ENCODE peak calls at places on chromosomes 4 and X, in seven cellular contexts. V is GM23248; T is CD4-positive, alpha-beta T cell; B is iPS DF 6.9; D is upper lobe of right lung; U is tibial nerve; L is neural progenitor cell. X is an unnamed sample.

GRCh38 chrX:28586291-28586690 is 955 bp upstream of the IL1RAPL1 start:
- DNase-seq in L (peak), T (no peak), V (no peak), U (no peak), D (no peak), B (peak), X (peak)

GRCh38 chrX:134711135-134711941 is 53.1 kb upstream of the PLAC1 start:
- DNase-seq in B (no peak), V (no peak), L (no peak), U (no peak), T (no peak), D (no peak), X (no peak)

GRCh38 chrX:34656842-34657780 is at the start of gene TMEM47:
- DNase-seq in B (peak), U (peak), V (peak), T (no peak), D (peak), L (peak), X (peak)

GRCh38 chr4:99690990-99691389 is 33.4 kb upstream of the C4orf54 start:
- DNase-seq in V (no peak), U (no peak), L (no peak), D (no peak), T (no peak), B (no peak), X (no peak)

GRCh38 chr4:38805530-38806145 is 1.0 kb upstream of the TLR1 start:
- DNase-seq in D (no peak), B (no peak), U (peak), T (no peak), L (no peak), V (peak), X (no peak)

GRCh38 chr4:180923476-180923875 is 1319.7 kb upstream of the TENM3 start:
- DNase-seq in V (peak), U (no peak), D (no peak), B (no peak), L (no peak), T (no peak), X (no peak)

GRCh38 chr4:173005912-173006633 is 162.5 kb upstream of the GALNT7 start:
- DNase-seq in D (no peak), B (no peak), V (no peak), T (no peak), L (no peak), U (no peak), X (no peak)

GRCh38 chr4:91092398-91092955 is 965.3 kb downstream of the CCSER1 start:
- DNase-seq in V (no peak), B (no peak), T (no peak), U (no peak), L (no peak), D (no peak), X (no peak)

GRCh38 chr4:44629280-44629866 is 22.1 kb downstream of the YIPF7 start:
- DNase-seq in D (no peak), L (peak), U (peak), T (no peak), B (peak), V (peak), X (no peak)

GRCh38 chr4:14916554-14917304 is 85.6 kb upstream of the CPEB2 start:
- DNase-seq in D (no peak), U (no peak), L (no peak), V (peak), B (no peak), T (no peak), X (no peak)

GRCh38 chr4:86879641-86880040 is 12.6 kb downstream of the C4orf36 start:
- DNase-seq in L (no peak), U (no peak), D (no peak), B (no peak), V (no peak), T (no peak), X (no peak)

GRCh38 chrX:22666441-22666840 is 333.3 kb upstream of the DDX53 start:
- DNase-seq in D (no peak), T (no peak), U (no peak), V (peak), B (no peak), L (peak), X (no peak)

GRCh38 chr4:80362578-80363181 is 27.1 kb downstream of the CFAP299 start:
- DNase-seq in V (peak), L (peak), U (no peak), T (peak), B (peak), D (peak), X (no peak)

GRCh38 chr4:151940926-151941617 is 180.3 kb upstream of the GATB start:
- DNase-seq in L (no peak), V (no peak), T (no peak), B (no peak), D (no peak), U (no peak), X (no peak)

GRCh38 chr4:107380190-107380589 is 339.8 kb downstream of the PAPSS1 start:
- DNase-seq in T (no peak), B (no peak), V (no peak), L (no peak), U (no peak), D (no peak), X (no peak)

GRCh38 chrX:42776195-42776594 is 1.8 kb downstream of the PPP1R2C start:
- DNase-seq in B (no peak), D (no peak), V (no peak), T (no peak), U (no peak), L (no peak), X (no peak)

GRCh38 chr4:55214172-55214571 is 88.8 kb upstream of the KDR start:
- DNase-seq in B (no peak), U (no peak), D (no peak), V (no peak), T (no peak), L (no peak), X (no peak)

GRCh38 chr4:184265566-184266351 is 48.1 kb upstream of the ENPP6 start:
- DNase-seq in B (no peak), T (no peak), U (no peak), D (no peak), V (peak), L (no peak), X (no peak)

GRCh38 chr4:152679414-152680281 is at the start of gene TMEM154:
- DNase-seq in D (peak), T (peak), L (peak), U (peak), V (peak), B (peak), X (peak)

GRCh38 chr4:185381794-185382193 is 13.9 kb downstream of the LRP2BP start:
- DNase-seq in U (no peak), V (peak), B (no peak), T (no peak), L (no peak), D (no peak), X (no peak)

GRCh38 chrX:54891573-54891972 is 29.1 kb upstream of the TRO start:
- DNase-seq in L (peak), U (peak), T (no peak), D (no peak), B (peak), V (peak), X (peak)

GRCh38 chrX:38351346-38351745 is 1.1 kb upstream of the OTC start:
- DNase-seq in V (no peak), T (no peak), D (no peak), U (no peak), L (no peak), B (no peak), X (no peak)

GRCh38 chrX:12617241-12617640 is 174.0 kb upstream of the PRPS2 start:
- DNase-seq in D (no peak), B (no peak), V (no peak), U (no peak), T (no peak), L (no peak), X (no peak)

GRCh38 chrX:42536286-42536685 is 241.7 kb downstream of the PPP1R2C start:
- DNase-seq in D (no peak), U (no peak), V (no peak), L (no peak), T (no peak), B (no peak), X (no peak)

GRCh38 chr4:147984065-147984777 is 252.3 kb downstream of the ARHGAP10 start:
- DNase-seq in B (peak), L (peak), V (peak), T (no peak), U (no peak), D (no peak), X (no peak)

GRCh38 chr4:189084671-189085070 is 856.0 kb upstream of the FRG1 start:
- DNase-seq in B (no peak), L (no peak), T (no peak), V (no peak), D (no peak), U (no peak), X (no peak)

GRCh38 chr4:24315056-24315455 is 269.3 kb downstream of the DHX15 start:
- DNase-seq in L (no peak), B (no peak), V (no peak), T (no peak), U (no peak), D (no peak), X (no peak)

GRCh38 chr4:6416518-6417286 is 55.7 kb downstream of the PPP2R2C start:
- DNase-seq in V (no peak), D (peak), B (no peak), L (no peak), U (no peak), T (no peak), X (peak)

DNA sequence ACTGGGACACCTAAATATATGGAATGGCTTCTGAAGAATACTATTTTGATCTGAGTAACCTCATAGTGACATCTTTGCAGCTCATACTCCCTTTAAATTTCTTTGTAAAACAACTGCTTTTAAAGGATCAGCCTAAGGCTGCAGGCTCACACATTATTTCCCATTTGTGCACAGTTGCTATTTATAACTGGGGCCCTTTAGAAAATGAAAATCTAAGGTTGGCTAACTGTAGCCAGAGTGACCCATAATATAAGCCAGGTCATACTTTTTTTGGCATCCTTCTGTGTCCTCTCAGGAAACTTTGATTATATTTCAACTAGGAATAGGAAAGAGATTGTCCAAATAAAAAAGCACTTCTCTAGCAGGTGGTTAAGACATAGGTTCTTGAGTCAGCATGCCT is 123.6 kb upstream of the RASGEF1B start:
- DNase-seq in B (no peak), T (no peak), U (no peak), V (no peak), L (no peak), D (no peak), X (no peak)
- H3K27ac ChIP-seq in B (no peak), T (no peak), U (no peak), V (no peak), L (no peak), D (no peak), X (no peak)

GRCh38 chr4:74190919-74191397 is 33.0 kb downstream of the MTHFD2L start:
- DNase-seq in T (no peak), B (no peak), U (no peak), D (no peak), V (no peak), L (no peak), X (no peak)
- H3K27ac ChIP-seq in T (no peak), B (no peak), U (no peak), D (no peak), V (no peak), L (no peak), X (no peak)

GRCh38 chr4:159238631-159239030 is 135.8 kb downstream of the RAPGEF2 start:
- DNase-seq in V (peak), T (no peak), D (no peak), U (no peak), B (no peak), L (no peak), X (no peak)
- H3K27ac ChIP-seq in V (no peak), T (no peak), D (no peak), U (no peak), B (no peak), L (no peak), X (no peak)

GRCh38 chrX:114006664-114007063 is 577.2 kb upstream of the HTR2C start:
- DNase-seq in U (no peak), D (no peak), L (no peak), V (no peak), T (no peak), B (no peak), X (no peak)
- H3K27ac ChIP-seq in U (no peak), D (no peak), L (no peak), V (no peak), T (no peak), B (no peak), X (no peak)

GRCh38 chrX:154370882-154371770 is 3.3 kb downstream of the FLNA start:
- DNase-seq in D (peak), L (peak), U (peak), V (peak), B (no peak), T (peak), X (peak)
- H3K27ac ChIP-seq in D (peak), L (peak), U (peak), V (peak), B (no peak), T (peak), X (no peak)

X was measured in substantia nigra.